ENCODE peak calls at places on chromosomes 2 and 18, in five cellular contexts. E, D, Q, K and L are unnamed samples.

GRCh38 chr2:230898661-230899091 is 26.4 kb downstream of the GPR55 start:
- DNase-seq in D (no peak), K (no peak), Q (no peak), E (no peak), L (no peak)

GRCh38 chr18:22977847-22978701 is 44.9 kb downstream of the RBBP8 start:
- DNase-seq in D (no peak), K (no peak), E (no peak), Q (no peak), L (no peak)

GRCh38 chr2:168354499-168354898 is 101.6 kb upstream of the CERS6 start:
- DNase-seq in Q (no peak), E (no peak), D (no peak), K (no peak), L (no peak)

GRCh38 chr2:63218800-63219511 is 168.3 kb downstream of the OTX1 start:
- DNase-seq in E (no peak), K (no peak), D (no peak), Q (no peak), L (no peak)

GRCh38 chr18:35971661-35972196 is 750 bp upstream of the RMP24 start:
- DNase-seq in E (no peak), D (peak), K (no peak), Q (no peak), L (no peak)

GRCh38 chr2:146986161-146986560 is 858.7 kb upstream of the ACVR2A start:
- DNase-seq in E (no peak), K (peak), D (no peak), Q (no peak), L (no peak)

GRCh38 chr2:201558665-201559064 is 84.6 kb downstream of the TMEM237 start:
- DNase-seq in Q (no peak), E (no peak), D (no peak), K (no peak), L (no peak)

GRCh38 chr18:38872342-38872741 is 1306.7 kb upstream of the CELF4 start:
- DNase-seq in K (no peak), E (no peak), Q (no peak), D (no peak), L (no peak)

GRCh38 chr2:145644820-145645302 is 1124.9 kb upstream of the ZEB2 start:
- DNase-seq in D (no peak), E (no peak), Q (no peak), K (peak), L (no peak)

GRCh38 chr2:232097758-232098157 is 136.2 kb downstream of the DIS3L2 start:
- DNase-seq in K (no peak), E (no peak), Q (no peak), D (no peak), L (no peak)

GRCh38 chr2:85705680-85706039 is 11.5 kb downstream of the GNLY start:
- DNase-seq in Q (no peak), D (peak), K (no peak), E (no peak), L (no peak)

GRCh38 chr2:204468689-204469429 is 76.4 kb upstream of the PARD3B start:
- DNase-seq in K (no peak), Q (no peak), D (no peak), E (no peak), L (no peak)

GRCh38 chr2:186917866-186918265 is 68.9 kb upstream of the ZSWIM2 start:
- DNase-seq in Q (no peak), E (no peak), D (no peak), K (no peak), L (no peak)

GRCh38 chr2:222791946-222792649 is 68.7 kb upstream of the ACSL3 start:
- DNase-seq in D (no peak), K (no peak), Q (no peak), E (no peak), L (no peak)

GRCh38 chr2:100056478-100056877 is 85.9 kb downstream of the AFF3 start:
- DNase-seq in E (no peak), Q (no peak), K (no peak), D (no peak), L (no peak)

GRCh38 chr2:1287427-1287826 is 125.8 kb upstream of the TPO start:
- DNase-seq in Q (no peak), E (no peak), D (no peak), K (no peak), L (no peak)

DNA sequence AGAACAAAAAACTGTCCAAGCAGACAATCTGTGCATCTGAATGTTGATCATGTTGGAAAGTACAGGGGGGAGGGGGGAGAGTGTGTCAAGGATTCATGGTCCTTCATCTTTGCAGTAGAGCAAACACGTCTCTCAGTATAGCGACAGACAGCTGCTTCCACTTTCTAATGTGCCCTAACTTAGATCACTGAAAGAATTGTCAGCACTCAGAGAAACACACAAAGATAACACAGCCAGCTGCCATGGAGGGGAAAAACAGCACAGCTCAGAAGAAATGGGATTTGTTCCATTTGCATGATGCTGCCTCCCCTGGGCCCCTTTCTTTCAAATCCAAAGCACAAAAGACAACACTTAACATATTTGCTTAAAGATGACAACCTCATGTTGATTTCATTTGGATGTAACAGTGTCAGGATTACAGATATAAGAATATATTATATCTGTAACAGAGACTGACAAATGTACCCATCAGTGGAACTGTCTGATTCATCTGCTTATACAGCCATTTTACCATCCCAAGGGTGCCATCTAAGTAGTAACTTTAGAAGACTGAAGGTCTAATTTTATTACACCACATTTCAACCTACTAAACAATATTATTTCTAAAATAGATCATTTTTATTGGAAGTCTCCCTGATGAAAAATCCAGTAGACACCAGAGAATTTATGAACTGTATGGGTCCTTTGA is 17.7 kb downstream of the FIGN start:
- DNase-seq in E (no peak), K (no peak), Q (no peak), D (peak), L (peak)
- TF ChIP-seq JUND in E (no peak), K (no peak), Q (no peak), D (no peak), L (no peak)

GRCh38 chr18:12747530-12748315 is 44.9 kb downstream of the PSMG2 start:
- DNase-seq in E (no peak), D (no peak), Q (no peak), K (no peak), L (no peak)

GRCh38 chr18:12749136-12749535 is 46.3 kb downstream of the PSMG2 start:
- DNase-seq in E (no peak), D (no peak), Q (no peak), K (no peak), L (no peak)

GRCh38 chr18:12750708-12751502 is 48.1 kb downstream of the PSMG2 start:
- DNase-seq in D (no peak), Q (no peak), E (no peak), K (no peak), L (no peak)

GRCh38 chr18:12750076-12750707 is 47.4 kb downstream of the PSMG2 start:
- DNase-seq in D (no peak), Q (no peak), E (no peak), K (peak), L (no peak)

GRCh38 chr18:12748671-12749070 is 45.8 kb downstream of the PSMG2 start:
- DNase-seq in D (no peak), E (no peak), K (no peak), Q (no peak), L (no peak)
- TF ChIP-seq TAF1 in D (no peak), E (no peak), K (no peak), Q (no peak), L (no peak)

DNA sequence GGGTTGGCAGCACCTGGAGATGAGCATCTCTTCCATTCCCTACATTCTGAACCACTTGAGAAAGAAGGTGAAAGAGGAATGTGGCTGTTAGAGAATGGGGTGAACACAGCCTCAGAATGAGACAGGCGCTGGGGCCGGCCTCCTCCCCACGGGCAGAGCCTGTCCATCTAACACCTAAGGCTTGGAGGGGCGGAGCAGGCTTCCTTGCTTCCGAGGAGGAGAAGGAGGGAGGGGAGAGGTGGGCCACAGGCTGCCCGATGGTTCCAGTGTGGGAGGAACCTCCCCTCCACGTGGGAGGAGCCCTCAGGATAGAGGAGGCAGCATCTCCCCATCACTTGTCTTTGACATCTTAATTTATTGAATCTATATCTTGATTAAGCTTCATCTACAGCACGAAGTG is 68.6 kb downstream of the CIB4 start:
- DNase-seq in D (no peak), K (no peak), E (no peak), Q (no peak), L (no peak)
- TF ChIP-seq JUND in D (no peak), K (no peak), E (no peak), Q (no peak), L (no peak)

DNA sequence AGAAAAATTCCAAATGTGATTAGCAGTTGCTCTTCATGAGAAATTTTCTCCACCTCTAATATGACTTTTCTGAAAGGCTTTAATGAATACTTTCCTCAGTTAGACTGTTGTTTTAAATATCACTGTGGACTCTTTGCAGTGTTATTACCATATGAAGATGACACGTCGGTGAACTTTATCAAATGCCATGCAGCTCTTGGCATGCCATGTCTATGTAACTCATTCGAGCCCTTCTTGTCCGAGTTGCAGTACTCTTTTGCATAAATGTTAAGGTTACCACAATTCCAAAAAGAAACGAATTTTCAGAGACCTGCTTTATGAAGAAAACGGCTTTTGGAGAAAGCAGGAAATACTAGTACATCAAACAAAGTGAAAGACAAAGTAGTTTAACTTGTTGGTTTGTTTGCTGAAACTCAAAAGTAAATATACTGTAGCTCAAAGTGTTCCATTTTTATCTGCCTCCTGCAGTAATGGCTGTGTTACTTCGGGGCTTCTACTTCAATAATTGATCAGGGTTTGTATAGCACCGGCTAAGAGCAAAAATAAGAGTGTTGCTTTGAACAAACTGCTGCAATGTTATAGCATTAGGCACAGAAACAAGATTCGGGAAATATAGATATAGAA is 204.1 kb downstream of the ARHGAP15 start:
- DNase-seq in E (no peak), D (peak), K (no peak), Q (no peak), L (no peak)
- TF ChIP-seq TAF1 in E (no peak), D (no peak), K (no peak), Q (no peak), L (no peak)

GRCh38 chr2:214724741-214725140 is 84.7 kb downstream of the BARD1 start:
- DNase-seq in E (no peak), K (no peak), D (no peak), Q (no peak), L (no peak)

GRCh38 chr2:214731008-214731407 is 78.5 kb downstream of the BARD1 start:
- DNase-seq in D (no peak), K (peak), E (no peak), Q (no peak), L (no peak)

DNA sequence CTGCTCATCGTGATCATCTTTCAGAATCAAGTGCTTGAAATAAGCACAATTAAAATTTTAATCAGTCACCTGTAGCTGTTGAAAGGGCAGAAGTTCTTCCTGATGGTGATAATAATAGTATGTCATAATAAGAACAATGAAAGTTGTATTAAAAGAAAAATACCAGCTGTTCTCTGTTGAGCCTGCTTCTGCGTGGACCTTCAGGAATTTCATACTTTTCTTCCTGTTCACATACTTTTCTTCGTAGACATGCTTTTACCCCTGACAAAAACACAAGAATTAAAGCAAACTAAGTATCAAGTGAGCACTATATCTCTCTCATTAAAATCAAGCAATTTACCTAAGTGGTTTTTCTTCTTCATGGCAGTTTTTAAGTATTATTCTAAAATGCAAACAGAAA is 79.2 kb downstream of the BARD1 start:
- DNase-seq in D (no peak), Q (no peak), K (no peak), E (no peak), L (no peak)
- TF ChIP-seq JUND in D (no peak), Q (no peak), K (no peak), E (no peak), L (no peak)

GRCh38 chr2:176136375-176137248 is 7.1 kb downstream of the HOXD8 start:
- DNase-seq in D (no peak), K (no peak), E (no peak), Q (no peak), L (peak)
- TF ChIP-seq TAF1 in D (no peak), K (no peak), E (no peak), Q (no peak), L (no peak)

GRCh38 chr2:128380061-128380889 is 61.6 kb upstream of the HS6ST1 start:
- DNase-seq in Q (no peak), D (no peak), K (no peak), E (no peak), L (no peak)
- TF ChIP-seq JUND in Q (no peak), D (no peak), K (no peak), E (no peak), L (no peak)

GRCh38 chr18:9827856-9828793 is 57.6 kb upstream of the TXNDC2 start:
- DNase-seq in D (no peak), Q (peak), K (no peak), E (no peak), L (no peak)
- TF ChIP-seq TAF1 in D (no peak), Q (no peak), K (no peak), E (no peak), L (no peak)

GRCh38 chr18:6058941-6059340 is 163.6 kb upstream of the TMEM200C start:
- DNase-seq in E (no peak), Q (no peak), D (peak), K (no peak), L (no peak)
- TF ChIP-seq JUND in E (no peak), Q (no peak), D (no peak), K (no peak), L (no peak)